ENCODE peak calls at places on chromosome 9, in four cellular contexts. T is endothelial cell of umbilical vein, R is A549, B is HepG2. J is an unnamed sample.

GRCh38 chr9:87499455-87500015 is 1.9 kb downstream of the DAPK1 start:
- DNase-seq in T (peak; percentile 51), R (no peak), B (no peak), J (no peak)

GRCh38 chr9:35741740-35742139 is 7.3 kb downstream of the GBA2 start:
- DNase-seq in T (no peak), R (no peak), B (no peak), J (peak; percentile 33)

GRCh38 chr9:15735083-15735974 is 182.5 kb downstream of the CCDC171 start:
- DNase-seq in T (peak; percentile 84), R (peak; percentile 50), B (no peak), J (no peak)

GRCh38 chr9:27471789-27472585 is 52.1 kb upstream of the IFNK start:
- DNase-seq in T (no peak), R (no peak), B (no peak), J (no peak)

GRCh38 chr9:20398511-20399338 is 223.6 kb downstream of the MLLT3 start:
- DNase-seq in T (peak; percentile 85), R (no peak), B (no peak), J (no peak)

GRCh38 chr9:101366038-101366756 is 18.6 kb downstream of the BAAT start:
- DNase-seq in T (no peak), R (peak; percentile 75), B (peak; percentile 91), J (no peak)

GRCh38 chr9:36560813-36561212 is 11.9 kb upstream of the MELK start:
- DNase-seq in T (no peak), R (no peak), B (no peak), J (no peak)

GRCh38 chr9:131554088-131554864 is 9.0 kb downstream of the PRRT1B start:
- DNase-seq in T (no peak), R (no peak), B (no peak), J (peak; percentile 20)

GRCh38 chr9:116233160-116233530 is 79.6 kb downstream of the PAPPA start:
- DNase-seq in T (no peak), R (peak; percentile 87), B (no peak), J (no peak)

GRCh38 chr9:89635007-89635742 is 30.4 kb downstream of the GADD45G start:
- DNase-seq in T (no peak), R (no peak), B (no peak), J (no peak)

GRCh38 chr9:113542016-113542415 is 78.5 kb downstream of the RGS3 start:
- DNase-seq in T (no peak), R (no peak), B (no peak), J (no peak)

GRCh38 chr9:107486674-107487520 is 2.7 kb downstream of the KLF4 start:
- DNase-seq in T (no peak), R (no peak), B (no peak), J (no peak)

GRCh38 chr9:37746448-37747270 is 6.9 kb upstream of the TRMT10B start:
- DNase-seq in T (no peak), R (no peak), B (no peak), J (no peak)

GRCh38 chr9:121725008-121725795 is 73.8 kb downstream of the DAB2IP start:
- DNase-seq in T (peak; percentile 97), R (no peak), B (no peak), J (no peak)

GRCh38 chr9:121550569-121551512 is 51.2 kb upstream of the GGTA1 start:
- DNase-seq in T (peak; percentile 70), R (peak; percentile 69), B (peak; percentile 58), J (peak; percentile 78)

GRCh38 chr9:134689320-134690181 is 47.9 kb downstream of the COL5A1 start:
- DNase-seq in T (peak; percentile 63), R (peak; percentile 59), B (peak; percentile 10), J (peak; percentile 51)

GRCh38 chr9:131530546-131530929 is 525 bp downstream of the UCK1 start:
- DNase-seq in T (peak; percentile 30), R (peak; percentile 40), B (peak; percentile 24), J (no peak)

GRCh38 chr9:1207681-1208080 is 157.5 kb downstream of the DMRT2 start:
- DNase-seq in T (no peak), R (no peak), B (no peak), J (no peak)

GRCh38 chr9:38046669-38047300 is 22.2 kb downstream of the SHB start:
- DNase-seq in T (peak; percentile 58), R (peak; percentile 63), B (peak; percentile 78), J (peak; percentile 73)

GRCh38 chr9:133130721-133131244 is 9.7 kb upstream of the RALGDS start:
- DNase-seq in T (no peak), R (no peak), B (no peak), J (no peak)

GRCh38 chr9:99779277-99779676 is 42.4 kb upstream of the NR4A3 start:
- DNase-seq in T (no peak), R (no peak), B (no peak), J (no peak)

GRCh38 chr9:63816742-63817621 is 1468.0 kb downstream of the FOXD4L5 start:
- DNase-seq in T (peak; percentile 69), R (peak; percentile 52), B (peak; percentile 70), J (peak; percentile 67)

GRCh38 chr9:127991017-127991756 is 10.4 kb upstream of the EEIG1 start:
- DNase-seq in T (no peak), R (peak; percentile 58), B (peak; percentile 79), J (no peak)

GRCh38 chr9:136515276-136515675 is 30.6 kb downstream of the NOTCH1 start:
- DNase-seq in T (no peak), R (no peak), B (no peak), J (no peak)

GRCh38 chr9:123344273-123345096 is 11.5 kb upstream of the CRB2 start:
- DNase-seq in T (no peak), R (no peak), B (no peak), J (peak; percentile 28)

GRCh38 chr9:117000834-117001233 is 313.7 kb downstream of the TRIM32 start:
- DNase-seq in T (no peak), R (no peak), B (no peak), J (no peak)

GRCh38 chr9:118992813-118993747 is 376.2 kb downstream of the BRINP1 start:
- DNase-seq in T (no peak), R (no peak), B (no peak), J (no peak)

GRCh38 chr9:131912069-131912468 is 167.6 kb downstream of the MED27 start:
- DNase-seq in T (no peak), R (no peak), B (no peak), J (no peak)

GRCh38 chr9:13447551-13448422 is 168.3 kb upstream of the MPDZ start:
- DNase-seq in T (peak; percentile 66), R (no peak), B (no peak), J (no peak)

GRCh38 chr9:121720311-121720991 is 69.0 kb downstream of the DAB2IP start:
- DNase-seq in T (no peak), R (no peak), B (no peak), J (peak; percentile 41)

GRCh38 chr9:106892632-106893031 is 29.7 kb downstream of the ZNF462 start:
- DNase-seq in T (peak; percentile 89), R (peak; percentile 90), B (peak; percentile 23), J (no peak)

GRCh38 chr9:90645721-90646120 is 3.1 kb upstream of the DIRAS2 start:
- DNase-seq in T (no peak), R (no peak), B (no peak), J (no peak)

GRCh38 chr9:16626577-16627130 is 243.8 kb downstream of the BNC2 start:
- DNase-seq in T (peak; percentile 86), R (peak; percentile 62), B (no peak), J (no peak)

GRCh38 chr9:38079410-38080105 is 10.5 kb upstream of the SHB start:
- DNase-seq in T (peak; percentile 82), R (no peak), B (no peak), J (no peak)

GRCh38 chr9:70256123-70256551 is 2.6 kb upstream of the SMC5 start:
- DNase-seq in T (peak; percentile 39), R (no peak), B (no peak), J (no peak)

GRCh38 chr9:70255521-70255920 is 3.3 kb upstream of the SMC5 start:
- DNase-seq in T (no peak), R (no peak), B (no peak), J (no peak)

GRCh38 chr9:70250221-70250620 is 8.6 kb upstream of the SMC5 start:
- DNase-seq in T (no peak), R (no peak), B (no peak), J (no peak)
- TF ChIP-seq MYC in T (no peak), R (no peak), B (no peak), J (no peak)

GRCh38 chr9:129936222-129936621 is 101.0 kb downstream of the USP20 start:
- DNase-seq in T (no peak), R (no peak), B (no peak), J (no peak)
- TF ChIP-seq CTCF in T (no peak), R (no peak), B (no peak), J (no peak)

GRCh38 chr9:77497322-77498198 is 150.6 kb downstream of the GNA14 start:
- DNase-seq in T (no peak), R (no peak), B (no peak), J (no peak)
- TF ChIP-seq MYC in T (no peak), R (no peak), B (no peak), J (no peak)

DNA sequence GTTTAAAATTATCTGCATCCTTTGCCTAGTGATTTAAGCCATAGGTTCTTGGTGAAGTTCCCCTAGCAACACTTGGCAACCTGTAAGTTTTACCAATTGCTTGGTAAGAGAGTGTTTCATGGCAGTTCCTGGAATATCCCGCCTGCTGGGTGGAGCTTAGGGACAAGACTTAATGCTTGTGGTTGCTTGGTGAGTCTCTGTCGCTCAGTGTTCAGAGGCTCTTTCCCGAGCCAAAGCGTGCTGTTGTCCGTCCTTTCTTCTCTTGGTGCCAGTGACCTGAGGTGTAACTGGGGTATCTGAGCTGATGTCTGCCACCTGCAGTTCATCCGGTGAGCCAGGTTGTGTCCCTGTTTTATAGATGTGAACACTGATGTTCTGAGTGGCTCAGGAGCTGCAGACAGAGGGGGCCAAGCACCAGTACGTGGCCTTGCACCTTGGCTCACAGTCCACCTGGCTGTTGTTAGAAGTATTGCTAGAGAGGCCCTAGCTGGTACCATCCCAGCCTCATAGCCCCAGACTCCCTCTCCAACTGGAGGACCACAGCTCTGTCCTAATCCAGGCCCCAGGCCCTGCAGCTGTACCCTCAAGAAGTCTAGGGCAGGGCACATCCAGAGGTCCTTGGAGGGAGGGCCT is 16.1 kb downstream of the PHF2 start:
- DNase-seq in T (no peak), R (peak; percentile 37), B (peak; percentile 58), J (no peak)
- TF ChIP-seq CTCF in T (no peak), R (no peak), B (peak; percentile 67), J (peak; percentile 2)

GRCh38 chr9:80994892-80995291 is 694.5 kb downstream of the TLE1 start:
- DNase-seq in T (peak; percentile 13), R (no peak), B (no peak), J (peak; percentile 2)
- TF ChIP-seq MYC in T (no peak), R (no peak), B (no peak), J (no peak)

DNA sequence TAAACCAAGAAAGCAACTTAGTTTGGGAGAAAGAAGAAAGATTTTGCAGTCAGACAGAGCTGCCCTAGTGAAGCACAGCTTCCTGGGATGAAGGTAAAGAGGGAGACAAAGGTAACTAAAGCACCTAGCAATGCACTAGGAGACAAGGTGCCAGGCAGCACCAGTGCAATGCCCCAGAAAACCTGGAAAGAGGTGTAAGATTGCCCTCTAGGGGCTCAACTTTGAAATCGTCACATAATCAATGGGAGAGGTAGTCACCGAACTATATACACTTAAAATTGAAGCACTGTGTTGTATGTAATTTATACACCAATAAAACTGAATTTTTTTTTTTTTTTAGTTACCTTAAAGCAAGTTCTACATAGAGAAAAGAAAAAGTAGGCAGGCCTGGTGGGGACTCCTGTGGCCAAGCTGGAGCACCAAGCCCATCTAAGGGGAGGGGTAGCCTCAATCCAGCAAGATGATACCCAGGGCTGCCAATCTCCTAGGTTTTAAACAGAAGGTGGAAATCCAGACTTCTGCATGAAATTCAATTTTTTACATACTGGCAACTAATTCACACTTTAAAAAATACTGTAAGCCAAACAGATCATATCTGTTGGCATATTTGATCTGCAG is 48.2 kb downstream of the CDK5RAP2 start:
- DNase-seq in T (peak; percentile 30), R (peak; percentile 55), B (peak; percentile 25), J (peak; percentile 37)
- TF ChIP-seq CTCF in T (peak; percentile 40), R (peak; percentile 72), B (peak; percentile 54), J (peak; percentile 50)

J was measured in NB4.